ENCODE peak calls at places on chromosome 5, in eight cellular contexts. A is neural progenitor cell, I is PC-3, U is fibroblast of lung, P is tibial artery, X is cardiac fibroblast, Q is Peyer's patch, S is fibroblast of pulmonary artery. K is an unnamed sample.

GRCh38 chr5:84634256-84634655 is 249.6 kb upstream of the EDIL3 start:
- DNase-seq in S (no peak), Q (no peak), P (no peak), A (no peak), I (peak), U (peak), X (no peak), K (peak)

GRCh38 chr5:20276959-20277263 is 288.9 kb upstream of the CDH18 start:
- DNase-seq in A (no peak), P (no peak), S (no peak), Q (no peak), X (no peak), I (no peak), U (no peak), K (no peak)

GRCh38 chr5:60835554-60835953 is 8.5 kb downstream of the ELOVL7 start:
- DNase-seq in Q (no peak), X (peak), I (peak), A (no peak), S (peak), P (no peak), U (peak), K (no peak)

GRCh38 chr5:45684118-45684517 is 12.1 kb downstream of the HCN1 start:
- DNase-seq in I (no peak), X (no peak), A (no peak), Q (no peak), U (no peak), P (no peak), S (no peak), K (no peak)

GRCh38 chr5:139403418-139403786 is 487 bp downstream of the SPATA24 start:
- DNase-seq in U (no peak), A (no peak), S (no peak), I (no peak), X (no peak), Q (no peak), P (no peak), K (no peak)

GRCh38 chr5:59640411-59640810 is 253.1 kb downstream of the PDE4D start:
- DNase-seq in X (no peak), S (peak), I (peak), U (peak), A (peak), Q (no peak), P (no peak), K (peak)

GRCh38 chr5:54443264-54443663 is 12.2 kb upstream of the HSPB3 start:
- DNase-seq in A (peak), S (peak), X (peak), P (no peak), I (peak), Q (no peak), U (peak), K (peak)

GRCh38 chr5:63131618-63132285 is 553.1 kb downstream of the LRRC70 start:
- DNase-seq in I (peak), X (peak), Q (no peak), A (no peak), U (peak), S (peak), P (no peak), K (peak)

GRCh38 chr5:123382252-123382651 is 41.0 kb downstream of the CEP120 start:
- DNase-seq in Q (no peak), I (no peak), S (no peak), U (no peak), X (no peak), P (no peak), A (no peak), K (no peak)

GRCh38 chr5:88145603-88146467 is 122.8 kb downstream of the TMEM161B start:
- DNase-seq in Q (no peak), U (peak), I (no peak), P (no peak), S (peak), X (no peak), A (peak), K (no peak)

GRCh38 chr5:77180167-77181081 is 30.1 kb upstream of the PDE8B start:
- DNase-seq in P (peak), A (peak), Q (no peak), U (peak), X (no peak), S (no peak), I (peak), K (no peak)
- H3K4me3 ChIP-seq in P (peak), A (peak), Q (peak), U (peak), X (peak), S (no peak), I (peak), K (no peak)

GRCh38 chr5:112847306-112847705 is 13.8 kb upstream of the SRP19 start:
- DNase-seq in S (no peak), P (no peak), U (no peak), I (no peak), Q (no peak), X (no peak), A (no peak), K (no peak)

GRCh38 chr5:112846556-112846955 is 14.5 kb upstream of the SRP19 start:
- DNase-seq in X (no peak), P (no peak), U (no peak), S (no peak), I (no peak), A (no peak), Q (no peak), K (no peak)

GRCh38 chr5:112849912-112850311 is 11.2 kb upstream of the SRP19 start:
- DNase-seq in S (no peak), U (no peak), Q (no peak), P (no peak), I (no peak), A (no peak), X (no peak), K (no peak)

GRCh38 chr5:112844489-112844888 is 16.6 kb upstream of the SRP19 start:
- DNase-seq in P (no peak), U (no peak), X (no peak), S (no peak), Q (no peak), A (no peak), I (no peak), K (no peak)

DNA sequence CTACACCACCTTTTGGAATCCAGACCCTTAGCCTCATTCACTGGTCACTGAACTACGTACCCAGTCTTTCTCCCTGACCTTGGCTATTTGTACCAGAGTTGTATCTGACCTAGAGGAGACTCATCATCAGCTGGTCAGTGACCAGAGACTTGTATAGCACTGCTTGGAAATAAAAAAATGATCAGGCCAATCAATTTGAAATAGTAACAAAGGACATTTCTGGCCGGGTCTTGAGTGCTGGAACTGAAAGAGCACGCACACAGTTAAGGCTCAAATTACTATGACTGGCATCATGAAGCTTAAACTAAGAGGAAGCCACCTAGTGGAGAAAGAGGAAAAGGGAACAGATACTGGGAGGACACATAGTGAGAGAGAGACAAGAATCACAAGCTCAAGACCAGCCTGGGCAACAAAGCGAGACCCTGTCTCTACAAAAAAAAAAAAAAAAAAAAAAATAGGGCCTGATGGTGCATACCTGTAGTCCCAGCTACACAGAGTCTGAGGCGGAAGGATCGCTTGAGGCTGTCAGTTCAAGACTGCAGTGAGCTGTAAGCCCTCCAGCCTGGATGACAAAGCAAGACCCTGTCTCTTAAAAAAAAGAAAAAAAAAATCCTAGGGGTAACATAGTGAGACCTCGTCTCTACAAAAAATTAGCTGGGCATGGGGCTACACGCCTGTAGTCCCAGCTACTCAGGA is 12.8 kb upstream of the SRP19 start:
- DNase-seq in S (peak), P (no peak), Q (no peak), U (peak), X (peak), I (peak), A (peak), K (peak)
- TF ChIP-seq CTCF in S (peak), P (peak), Q (peak), U (peak), X (peak), I (peak), A (peak), K (peak)

DNA sequence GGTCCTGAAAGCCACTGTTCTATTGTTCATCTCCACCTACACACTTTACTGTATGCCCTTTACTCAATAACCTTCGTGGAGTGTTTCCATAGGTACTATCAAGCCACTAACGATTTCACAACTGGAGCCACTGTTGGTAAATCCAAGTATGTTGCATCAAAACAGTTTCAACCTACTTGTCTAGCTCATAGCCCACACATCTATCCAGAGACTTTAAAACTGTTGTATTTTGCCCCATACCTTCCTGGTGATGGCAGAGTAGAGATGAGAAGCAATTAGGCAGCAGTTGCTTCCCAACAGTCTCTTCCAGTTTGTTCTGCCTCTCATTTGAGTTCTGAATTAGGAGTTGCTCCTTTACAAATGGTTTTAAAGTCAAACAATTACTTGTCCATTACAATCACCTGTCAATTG is 607 bp downstream of the FAXDC2 start:
- DNase-seq in Q (no peak), S (peak), X (peak), U (peak), P (no peak), A (no peak), I (no peak), K (peak)
- H3K4me3 ChIP-seq in Q (peak), S (peak), X (peak), U (peak), P (peak), A (peak), I (no peak), K (peak)

DNA sequence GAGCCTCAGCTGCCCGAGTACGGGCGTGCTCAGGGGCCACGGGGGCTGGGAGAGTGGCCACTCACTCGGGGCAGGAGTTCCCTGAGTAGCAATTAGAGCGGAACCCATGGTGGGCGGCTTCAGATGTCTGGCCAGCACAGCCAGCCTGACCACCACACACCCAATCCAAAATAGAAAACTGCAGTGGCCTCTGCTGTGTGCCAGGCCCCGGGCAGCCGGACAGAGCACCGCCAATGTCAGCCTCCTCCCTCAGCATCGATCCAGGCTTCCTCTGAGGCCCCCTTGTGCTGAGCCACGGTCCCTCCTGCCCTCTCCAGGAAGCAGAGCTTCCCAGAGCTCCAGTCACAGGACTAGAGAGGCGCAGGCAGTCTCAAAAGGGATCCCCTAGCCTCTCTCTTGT is 2.7 kb downstream of the ADAMTS2 start:
- DNase-seq in X (peak), I (no peak), Q (no peak), A (peak), S (peak), U (peak), P (peak), K (peak)
- TF ChIP-seq CTCF in X (peak), I (no peak), Q (no peak), A (peak), S (peak), U (peak), P (peak), K (peak)

GRCh38 chr5:62084391-62084790 is 221.6 kb upstream of the KIF2A start:
- DNase-seq in A (no peak), U (no peak), X (no peak), S (no peak), Q (no peak), P (no peak), I (no peak), K (no peak)

GRCh38 chr5:62082370-62082778 is 223.6 kb upstream of the KIF2A start:
- DNase-seq in P (no peak), U (peak), I (peak), S (no peak), X (no peak), A (no peak), Q (no peak), K (peak)

GRCh38 chr5:62077823-62078550 is 228.0 kb upstream of the KIF2A start:
- DNase-seq in Q (no peak), I (no peak), P (no peak), A (no peak), S (no peak), U (no peak), X (no peak), K (no peak)

GRCh38 chr5:62083247-62083646 is 222.8 kb upstream of the KIF2A start:
- DNase-seq in A (no peak), S (no peak), I (no peak), P (no peak), Q (no peak), X (no peak), U (peak), K (no peak)

GRCh38 chr5:62083661-62084060 is 222.3 kb upstream of the KIF2A start:
- DNase-seq in X (no peak), I (peak), P (no peak), A (no peak), Q (no peak), U (no peak), S (no peak), K (no peak)
- H3K4me3 ChIP-seq in X (no peak), I (no peak), P (no peak), A (no peak), Q (no peak), U (no peak), S (no peak), K (no peak)

DNA sequence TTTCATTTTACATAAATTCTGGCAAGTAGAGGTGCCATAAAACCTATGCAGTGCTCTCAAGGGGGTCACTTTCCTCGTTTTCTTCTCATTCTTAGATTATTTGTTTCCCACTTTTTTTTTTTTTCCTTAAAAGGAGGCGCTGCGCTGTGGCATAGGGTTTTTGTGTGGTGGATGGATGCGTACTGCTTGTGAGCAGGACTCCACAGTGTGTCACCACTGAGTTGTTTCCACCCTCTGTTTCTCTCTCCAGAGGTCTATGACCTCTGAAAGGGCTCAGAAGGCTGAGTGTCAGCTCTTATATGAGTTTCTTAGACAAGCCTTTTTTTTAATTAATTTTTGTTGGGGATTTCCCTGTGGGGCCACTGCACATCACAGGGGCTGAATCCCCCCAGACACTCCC is 13.6 kb upstream of the CLTB start:
- DNase-seq in A (no peak), Q (no peak), P (no peak), I (no peak), X (no peak), S (no peak), U (no peak), K (no peak)
- TF ChIP-seq CTCF in A (no peak), Q (no peak), P (no peak), I (no peak), X (no peak), S (no peak), U (no peak), K (no peak)

GRCh38 chr5:137733922-137734695 is 1.8 kb downstream of the KLHL3 start:
- DNase-seq in P (no peak), S (peak), I (no peak), X (peak), A (no peak), U (no peak), Q (no peak), K (peak)
- H3K4me3 ChIP-seq in P (peak), S (peak), I (peak), X (peak), A (peak), U (no peak), Q (no peak), K (no peak)